ENCODE peak calls at places on chromosomes 1 and 21, in six cellular contexts. C is adrenal gland, Q is tibial nerve, F is HepG2, T is K562, U is IMR-90. N is an unnamed sample. For H3K4me1 and H3K36me3, the result is how much of the 10 kb centered on the place peaks cover.

GRCh38 chr1:55542901-55543504 is 327.8 kb upstream of the USP24 start:
- DNase-seq in Q (no peak), U (peak), F (no peak), T (no peak), C (no peak), N (no peak)

GRCh38 chr1:197619008-197619640 is 156.2 kb downstream of the DENND1B start:
- DNase-seq in F (peak), T (no peak), Q (no peak), C (no peak), U (peak), N (no peak)

GRCh38 chr21:42818328-42818749 is 61.0 kb downstream of the WDR4 start:
- DNase-seq in C (peak), T (peak), U (peak), F (peak), Q (peak), N (peak)

GRCh38 chr1:115976062-115976899 is at the start of gene SLC22A15:
- DNase-seq in Q (peak), F (no peak), T (peak), C (peak), U (no peak), N (no peak)

GRCh38 chr1:2044510-2045319 is 5.5 kb upstream of the PRKCZ start:
- DNase-seq in F (peak), U (peak), C (peak), T (peak), Q (peak), N (peak)

GRCh38 chr1:32334864-32335618 is 992 bp downstream of the MARCKSL1 start:
- DNase-seq in C (peak), F (no peak), T (peak), U (peak), Q (no peak), N (no peak)

GRCh38 chr21:28516996-28517592 is 475.6 kb downstream of the LTN1 start:
- DNase-seq in U (no peak), C (peak), F (peak), T (no peak), Q (peak), N (peak)

GRCh38 chr1:117527566-117528102 is 78.2 kb upstream of the TENT5C start:
- DNase-seq in T (no peak), Q (no peak), F (no peak), U (peak), C (no peak), N (no peak)

GRCh38 chr1:22773981-22774471 is 63.4 kb downstream of the EPHB2 start:
- DNase-seq in C (peak), T (no peak), Q (peak), F (no peak), U (peak), N (peak)

GRCh38 chr1:11472284-11472683 is 6.7 kb upstream of the DISP3 start:
- DNase-seq in U (no peak), F (no peak), C (no peak), Q (no peak), T (no peak), N (no peak)

DNA sequence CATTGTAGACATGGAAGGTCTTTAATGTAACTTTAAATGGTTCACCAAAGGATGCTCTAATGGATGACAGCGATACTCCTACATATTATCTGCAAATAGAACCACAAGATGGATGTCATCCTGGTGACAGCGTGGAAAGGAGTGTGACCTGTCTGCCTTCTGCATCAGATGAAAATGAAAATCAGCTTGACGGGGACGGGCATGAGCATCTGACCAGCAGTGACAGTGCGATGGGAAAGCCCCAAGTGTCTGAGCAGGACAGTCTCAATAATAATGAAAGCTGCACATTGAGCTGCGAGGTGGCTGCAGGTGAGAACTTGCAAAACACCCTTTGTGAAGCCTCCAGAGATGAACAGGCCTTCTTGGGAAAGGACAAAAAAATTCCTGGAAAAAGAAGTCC is 25.2 kb downstream of the CNST start:
- DNase-seq in T (no peak), C (no peak), U (no peak), Q (no peak), F (no peak), N (no peak)
- TF ChIP-seq POLR2A in T (no peak), C (no peak), U (no peak), Q (no peak), F (no peak), N (no peak)

GRCh38 chr1:38477811-38478210 is 381.8 kb downstream of the RRAGC start:
- DNase-seq in U (no peak), Q (no peak), F (no peak), T (no peak), C (no peak), N (no peak)
- H3K4me1 ChIP-seq in U (under half), Q (under half), F (under half), T (under half), C (under half), N (under half)

DNA sequence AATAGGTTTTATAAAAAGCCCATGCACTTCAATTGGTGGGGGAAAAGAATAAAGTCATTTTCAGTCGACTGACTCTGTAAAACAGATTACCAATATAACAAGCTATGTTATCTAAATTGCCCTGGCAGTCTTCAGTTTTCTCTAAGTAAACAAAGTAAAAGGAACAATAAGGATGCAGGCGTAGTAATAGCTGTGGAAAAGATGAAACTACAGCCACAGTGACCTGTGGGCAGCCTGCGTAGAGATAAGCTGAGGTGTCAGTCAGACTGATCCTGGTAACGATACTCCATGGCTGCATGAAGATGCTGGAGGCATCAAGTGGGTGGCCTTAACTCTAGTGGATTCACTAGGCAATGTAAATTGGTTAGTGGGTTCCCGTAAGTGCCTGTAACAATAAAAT is 29.3 kb downstream of the CLCC1 start:
- DNase-seq in Q (no peak), F (no peak), C (no peak), U (no peak), T (no peak), N (no peak)
- H3K36me3 ChIP-seq in Q (under half), F (under half), C (under half), U (under half), T (half or more), N (under half)

GRCh38 chr1:154988053-154988954 is 5.1 kb upstream of the LENEP start:
- DNase-seq in U (no peak), T (no peak), Q (no peak), F (no peak), C (no peak), N (no peak)

GRCh38 chr1:154983776-154984466 is 777 bp downstream of the FLAD1 start:
- DNase-seq in C (no peak), Q (no peak), U (no peak), T (no peak), F (no peak), N (no peak)

GRCh38 chr1:154978360-154978759 is 3.9 kb downstream of the CKS1B start:
- DNase-seq in T (no peak), Q (no peak), U (no peak), C (no peak), F (no peak), N (no peak)

GRCh38 chr1:154987326-154987725 is 4.2 kb downstream of the FLAD1 start:
- DNase-seq in U (no peak), T (no peak), Q (no peak), C (no peak), F (no peak), N (no peak)

GRCh38 chr1:154982897-154983648 is at the start of gene FLAD1:
- DNase-seq in F (peak), C (peak), T (peak), Q (peak), U (peak), N (peak)
- TF ChIP-seq POLR2A in F (peak), C (peak), T (peak), Q (peak), U (no peak), N (no peak)

DNA sequence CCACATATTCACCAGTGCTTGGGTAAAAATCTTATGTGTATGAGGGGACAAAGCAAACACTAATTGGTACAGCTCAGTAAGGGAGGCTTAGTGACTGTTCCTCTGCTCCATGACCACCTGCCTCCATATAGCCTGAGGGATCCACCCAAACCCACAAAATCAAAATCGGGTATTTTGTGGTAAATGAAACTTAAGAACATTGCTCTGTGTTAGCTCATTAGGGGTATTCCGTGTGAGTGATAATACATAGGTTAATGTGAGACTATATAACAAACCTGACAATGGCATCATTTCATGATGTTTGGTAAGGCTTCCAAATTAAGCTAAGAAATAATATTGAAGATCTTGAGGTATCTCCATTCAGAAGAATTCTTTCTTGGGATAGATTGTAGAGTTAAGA is 25.8 kb downstream of the COL9A2 start:
- DNase-seq in F (no peak), Q (no peak), T (no peak), C (no peak), U (no peak), N (no peak)
- H3K4me1 ChIP-seq in F (under half), Q (under half), T (under half), C (under half), U (under half), N (under half)

DNA sequence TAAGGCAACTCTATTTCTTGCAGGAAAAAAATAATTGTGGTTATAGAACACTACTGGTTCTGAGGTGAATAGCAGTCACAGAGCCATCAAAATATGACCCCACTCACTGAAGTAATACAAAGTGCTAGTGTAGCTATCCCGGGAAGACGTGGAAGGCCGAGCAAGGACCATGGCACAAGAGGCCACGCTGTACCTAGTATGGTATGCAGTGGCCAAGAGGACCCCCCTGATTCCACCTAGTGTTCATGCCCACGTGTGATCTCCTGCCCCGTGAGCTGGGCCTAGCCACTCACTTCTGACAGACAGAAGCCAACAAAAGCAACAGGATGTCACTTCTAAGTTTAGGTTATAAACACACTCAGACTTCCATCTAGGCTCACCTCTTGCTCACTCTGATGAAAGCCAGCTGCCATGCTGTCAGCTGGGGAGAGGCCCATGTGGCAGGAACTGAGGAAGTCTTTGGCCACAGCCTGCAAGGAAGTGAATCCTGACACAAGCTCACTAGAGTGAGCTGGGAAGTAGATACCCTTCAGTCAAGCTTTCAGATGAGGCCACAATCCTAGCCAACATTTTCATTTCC is 21.7 kb upstream of the LSS start:
- DNase-seq in U (peak), C (no peak), T (no peak), F (no peak), Q (no peak), N (no peak)
- H3K36me3 ChIP-seq in U (half or more), C (under half), T (half or more), F (under half), Q (under half), N (under half)

GRCh38 chr1:155919801-155920200 is 8.7 kb upstream of the RIT1 start:
- DNase-seq in F (no peak), Q (no peak), C (no peak), T (no peak), U (no peak), N (no peak)
- TF ChIP-seq POLR2A in F (no peak), Q (no peak), C (no peak), T (peak), U (no peak), N (no peak)

DNA sequence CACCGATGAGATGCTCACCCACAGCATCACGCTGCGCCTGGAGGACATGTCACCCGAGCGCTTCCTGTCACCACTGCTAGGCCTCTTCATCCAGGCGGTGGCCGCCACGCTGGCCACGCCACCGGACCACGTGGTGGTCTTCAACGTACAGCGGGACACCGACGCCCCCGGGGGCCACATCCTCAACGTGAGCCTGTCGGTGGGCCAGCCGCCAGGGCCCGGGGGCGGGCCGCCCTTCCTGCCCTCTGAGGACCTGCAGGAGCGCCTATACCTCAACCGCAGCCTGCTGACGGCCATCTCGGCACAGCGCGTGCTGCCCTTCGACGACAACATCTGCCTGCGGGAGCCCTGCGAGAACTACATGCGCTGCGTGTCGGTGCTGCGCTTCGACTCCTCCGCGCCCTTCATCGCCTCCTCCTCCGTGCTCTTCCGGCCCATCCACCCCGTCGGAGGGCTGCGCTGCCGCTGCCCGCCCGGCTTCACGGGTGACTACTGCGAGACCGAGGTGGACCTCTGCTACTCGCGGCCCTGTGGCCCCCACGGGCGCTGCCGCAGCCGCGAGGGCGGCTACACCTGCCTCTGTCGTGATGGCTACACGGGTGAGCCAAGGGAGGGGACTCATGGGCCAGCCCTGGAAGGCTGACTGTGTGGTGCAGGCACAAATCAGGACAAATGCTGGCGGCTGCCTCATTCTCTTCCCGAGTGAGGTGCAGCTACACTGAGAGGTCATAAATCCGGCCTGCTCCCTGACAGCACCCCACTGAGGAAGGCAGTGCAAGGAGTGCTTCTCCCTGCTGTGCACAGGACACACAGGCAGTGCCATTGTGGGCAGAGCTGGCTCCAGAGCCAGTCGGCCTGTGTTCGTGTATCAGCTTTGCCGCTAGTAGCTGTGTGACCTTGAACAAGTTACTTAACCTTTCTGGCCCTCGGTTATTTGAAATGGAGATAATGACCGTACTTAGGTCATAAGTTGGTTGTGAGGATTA is 9.4 kb downstream of the CELSR2 start:
- DNase-seq in F (no peak), C (no peak), T (no peak), U (no peak), Q (no peak), N (no peak)
- H3K4me1 ChIP-seq in F (under half), C (under half), T (half or more), U (under half), Q (under half), N (under half)

DNA sequence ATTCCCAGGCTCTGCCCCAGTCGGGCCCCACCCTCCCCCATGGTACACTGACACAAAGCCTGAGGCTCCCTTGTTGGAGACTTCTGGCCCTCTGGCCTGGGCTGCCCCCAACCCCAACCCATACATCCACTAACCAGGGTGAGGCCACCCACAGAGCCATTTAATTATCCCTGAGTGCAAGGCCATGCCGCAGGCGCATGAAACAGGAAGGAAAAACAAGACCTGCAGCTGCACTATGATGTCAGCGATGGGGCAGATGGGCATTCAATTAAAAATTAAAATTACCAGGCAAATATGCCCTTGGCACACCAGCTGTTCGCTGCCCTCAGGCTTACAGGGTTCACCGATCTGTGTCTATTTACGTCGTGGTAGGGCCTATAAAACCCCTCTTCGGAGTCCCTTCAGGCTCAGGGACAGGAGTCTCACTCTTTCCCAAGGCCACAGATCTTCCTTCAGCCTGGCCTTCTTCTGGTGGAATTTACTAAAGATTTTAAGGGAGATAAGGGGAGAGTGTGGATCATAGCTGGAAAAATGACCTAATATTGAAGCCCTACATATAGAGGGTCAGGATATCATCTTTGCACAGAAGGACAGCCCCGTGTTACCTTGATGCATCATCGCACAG is 29.6 kb upstream of the RGS16 start:
- DNase-seq in U (no peak), Q (no peak), C (peak), F (no peak), T (no peak), N (no peak)
- H3K36me3 ChIP-seq in U (under half), Q (under half), C (under half), F (under half), T (under half), N (under half)

N was measured in breast epithelium.